ENCODE peak calls at places on chromosome 13, in six cellular contexts. One of them, this sample, is unnamed.

GRCh38 chr13:97267418-97268059 is 45.4 kb downstream of the MBNL2 start:
- DNase-seq in body of pancreas: no peak
- DNase-seq in A673: no peak
- DNase-seq in AG04450: no peak
- DNase-seq in right atrium auricular region: no peak
- DNase-seq in astrocyte of the spinal cord: no peak
- DNase-seq in this sample: no peak

GRCh38 chr13:41213316-41213715 is 18.9 kb upstream of the KBTBD7 start:
- DNase-seq in A673: no peak
- DNase-seq in right atrium auricular region: no peak
- DNase-seq in body of pancreas: no peak
- DNase-seq in AG04450: no peak
- DNase-seq in astrocyte of the spinal cord: no peak
- DNase-seq in this sample: no peak

GRCh38 chr13:44312898-44313551 is 60.6 kb upstream of the SERP2 start:
- DNase-seq in right atrium auricular region: no peak
- DNase-seq in A673: no peak
- DNase-seq in body of pancreas: no peak
- DNase-seq in astrocyte of the spinal cord: peak
- DNase-seq in AG04450: peak
- DNase-seq in this sample: peak

GRCh38 chr13:49292742-49293498 is 45.2 kb downstream of the CDADC1 start:
- DNase-seq in body of pancreas: peak
- DNase-seq in AG04450: peak
- DNase-seq in astrocyte of the spinal cord: peak
- DNase-seq in right atrium auricular region: peak
- DNase-seq in A673: peak
- DNase-seq in this sample: no peak

GRCh38 chr13:105814219-105814901 is 721.1 kb downstream of the EFNB2 start:
- DNase-seq in astrocyte of the spinal cord: no peak
- DNase-seq in AG04450: no peak
- DNase-seq in A673: no peak
- DNase-seq in body of pancreas: no peak
- DNase-seq in right atrium auricular region: no peak
- DNase-seq in this sample: no peak

GRCh38 chr13:64993514-64994164 is 2236.5 kb downstream of the PCDH9 start:
- DNase-seq in A673: no peak
- DNase-seq in right atrium auricular region: no peak
- DNase-seq in body of pancreas: no peak
- DNase-seq in AG04450: no peak
- DNase-seq in astrocyte of the spinal cord: no peak
- DNase-seq in this sample: no peak

GRCh38 chr13:54241719-54242118 is 1213.1 kb downstream of the OLFM4 start:
- DNase-seq in body of pancreas: peak
- DNase-seq in A673: peak
- DNase-seq in right atrium auricular region: no peak
- DNase-seq in astrocyte of the spinal cord: peak
- DNase-seq in AG04450: no peak
- DNase-seq in this sample: no peak

GRCh38 chr13:33290421-33290965 is 4.9 kb upstream of the STARD13 start:
- DNase-seq in astrocyte of the spinal cord: no peak
- DNase-seq in A673: no peak
- DNase-seq in right atrium auricular region: no peak
- DNase-seq in AG04450: no peak
- DNase-seq in body of pancreas: no peak
- DNase-seq in this sample: no peak

GRCh38 chr13:74024856-74025255 is 109.3 kb downstream of the KLF12 start:
- DNase-seq in A673: no peak
- DNase-seq in body of pancreas: no peak
- DNase-seq in AG04450: no peak
- DNase-seq in right atrium auricular region: no peak
- DNase-seq in astrocyte of the spinal cord: no peak
- DNase-seq in this sample: no peak

GRCh38 chr13:62022369-62022768 is 606.7 kb upstream of the PCDH20 start:
- DNase-seq in right atrium auricular region: no peak
- DNase-seq in AG04450: no peak
- DNase-seq in body of pancreas: no peak
- DNase-seq in astrocyte of the spinal cord: no peak
- DNase-seq in A673: no peak
- DNase-seq in this sample: no peak

GRCh38 chr13:26601669-26602068 is 44.2 kb downstream of the WASF3 start:
- DNase-seq in A673: peak
- DNase-seq in AG04450: no peak
- DNase-seq in body of pancreas: no peak
- DNase-seq in right atrium auricular region: no peak
- DNase-seq in astrocyte of the spinal cord: no peak
- DNase-seq in this sample: peak

GRCh38 chr13:44879452-44880058 is 109.7 kb downstream of the NUFIP1 start:
- DNase-seq in astrocyte of the spinal cord: peak
- DNase-seq in AG04450: no peak
- DNase-seq in right atrium auricular region: no peak
- DNase-seq in A673: peak
- DNase-seq in body of pancreas: peak
- DNase-seq in this sample: no peak

GRCh38 chr13:106700007-106700950 is 132.3 kb upstream of the ARGLU1 start:
- DNase-seq in astrocyte of the spinal cord: no peak
- DNase-seq in right atrium auricular region: no peak
- DNase-seq in body of pancreas: no peak
- DNase-seq in A673: no peak
- DNase-seq in AG04450: no peak
- DNase-seq in this sample: no peak

GRCh38 chr13:104657196-104657595 is 1591.0 kb upstream of the SLC10A2 start:
- DNase-seq in A673: no peak
- DNase-seq in body of pancreas: no peak
- DNase-seq in AG04450: no peak
- DNase-seq in right atrium auricular region: no peak
- DNase-seq in astrocyte of the spinal cord: no peak
- DNase-seq in this sample: no peak

GRCh38 chr13:95752677-95753076 is 75.7 kb downstream of the DNAJC3 start:
- DNase-seq in A673: no peak
- DNase-seq in astrocyte of the spinal cord: no peak
- DNase-seq in right atrium auricular region: no peak
- DNase-seq in body of pancreas: no peak
- DNase-seq in AG04450: no peak
- DNase-seq in this sample: no peak

GRCh38 chr13:40345654-40346372 is 320.6 kb downstream of the FOXO1 start:
- DNase-seq in body of pancreas: peak
- DNase-seq in right atrium auricular region: no peak
- DNase-seq in A673: no peak
- DNase-seq in AG04450: no peak
- DNase-seq in astrocyte of the spinal cord: no peak
- DNase-seq in this sample: no peak

DNA sequence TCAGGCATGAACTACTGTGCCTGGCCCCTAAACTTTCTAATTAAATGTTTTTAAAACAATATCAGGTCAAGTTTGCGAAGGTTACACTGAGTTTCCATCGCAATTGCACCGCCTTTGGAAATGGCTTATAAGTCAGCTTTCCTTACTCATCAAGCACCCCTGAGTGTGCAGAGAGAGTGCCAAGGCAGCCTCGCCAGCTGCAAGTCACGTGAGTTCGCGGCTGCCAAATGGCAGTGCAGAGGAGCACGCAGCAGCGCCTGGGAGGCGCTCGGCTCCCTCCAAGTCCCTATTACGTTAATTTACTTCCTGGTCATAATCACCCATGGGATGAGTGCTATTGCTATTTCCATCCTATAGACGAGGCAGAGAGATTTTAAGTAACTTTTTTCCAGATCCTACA is 319.6 kb downstream of the TEX29 start:
- DNase-seq in AG04450: no peak
- DNase-seq in right atrium auricular region: no peak
- DNase-seq in body of pancreas: no peak
- DNase-seq in A673: peak
- DNase-seq in astrocyte of the spinal cord: no peak
- DNase-seq in this sample: no peak
- TF ChIP-seq CTCF in AG04450: no peak
- TF ChIP-seq CTCF in right atrium auricular region: no peak
- TF ChIP-seq CTCF in body of pancreas: no peak
- TF ChIP-seq CTCF in A673: no peak
- TF ChIP-seq CTCF in astrocyte of the spinal cord: no peak
- TF ChIP-seq CTCF in this sample: no peak

DNA sequence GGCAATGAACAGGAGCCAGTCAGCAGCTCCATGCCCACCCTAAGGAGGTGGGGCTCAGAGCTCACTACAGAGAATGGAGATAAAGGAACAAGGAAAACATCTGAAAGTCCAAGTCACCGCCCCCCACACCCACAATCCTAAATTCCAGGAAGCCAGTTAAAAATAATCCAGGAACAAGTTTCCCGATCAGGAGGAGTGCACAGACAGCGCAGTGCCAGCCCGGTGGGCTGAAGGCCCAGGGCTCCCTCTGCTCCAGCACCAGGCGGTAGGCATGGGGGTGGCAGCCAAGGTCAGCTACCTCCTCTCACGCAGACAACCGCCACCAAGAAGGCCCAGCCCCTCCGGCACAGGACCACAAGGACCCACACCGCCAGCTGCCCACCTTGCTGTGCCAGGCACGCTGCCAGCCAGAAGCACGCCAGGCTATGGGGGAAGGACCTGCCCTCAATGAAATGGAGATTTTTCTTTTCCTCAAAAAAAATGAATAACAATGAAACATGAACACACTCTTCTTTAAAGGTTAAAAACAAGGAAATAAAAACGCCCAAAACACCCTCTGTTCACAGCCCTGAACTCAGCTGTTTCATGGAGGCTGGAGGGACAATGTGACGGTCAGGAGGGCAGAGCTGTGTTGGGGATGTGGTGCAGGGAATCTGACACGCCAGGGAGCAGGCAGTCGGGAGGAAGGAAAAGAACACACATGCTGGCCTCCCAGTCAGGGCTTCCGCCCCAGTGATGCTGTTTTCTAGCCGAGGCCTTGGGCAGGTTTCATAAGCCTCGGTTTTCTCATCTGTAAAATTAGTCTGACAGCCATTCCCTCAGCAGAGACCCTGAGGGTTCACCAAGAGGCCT is 11.0 kb downstream of the STK24 start:
- DNase-seq in A673: no peak
- DNase-seq in right atrium auricular region: no peak
- DNase-seq in astrocyte of the spinal cord: no peak
- DNase-seq in body of pancreas: peak
- DNase-seq in AG04450: no peak
- DNase-seq in this sample: no peak
- H3K4me3 ChIP-seq in A673: no peak
- H3K4me3 ChIP-seq in right atrium auricular region: peak
- H3K4me3 ChIP-seq in astrocyte of the spinal cord: no peak
- H3K4me3 ChIP-seq in body of pancreas: no peak
- H3K4me3 ChIP-seq in AG04450: no peak
- H3K4me3 ChIP-seq in this sample: no peak

GRCh38 chr13:36207672-36208071 is 6.7 kb downstream of the SOHLH2 start:
- DNase-seq in AG04450: no peak
- DNase-seq in astrocyte of the spinal cord: no peak
- DNase-seq in right atrium auricular region: no peak
- DNase-seq in A673: no peak
- DNase-seq in body of pancreas: no peak
- DNase-seq in this sample: no peak
- TF ChIP-seq CTCF in AG04450: no peak
- TF ChIP-seq CTCF in astrocyte of the spinal cord: no peak
- TF ChIP-seq CTCF in right atrium auricular region: no peak
- TF ChIP-seq CTCF in A673: peak
- TF ChIP-seq CTCF in body of pancreas: no peak
- TF ChIP-seq CTCF in this sample: no peak

GRCh38 chr13:50384724-50385123 is 369.5 kb downstream of the KCNRG start:
- DNase-seq in astrocyte of the spinal cord: no peak
- DNase-seq in A673: no peak
- DNase-seq in body of pancreas: no peak
- DNase-seq in AG04450: no peak
- DNase-seq in right atrium auricular region: no peak
- DNase-seq in this sample: no peak

GRCh38 chr13:50386527-50387123 is 371.4 kb downstream of the KCNRG start:
- DNase-seq in A673: peak
- DNase-seq in body of pancreas: no peak
- DNase-seq in right atrium auricular region: no peak
- DNase-seq in AG04450: peak
- DNase-seq in astrocyte of the spinal cord: peak
- DNase-seq in this sample: no peak

GRCh38 chr13:50389726-50390125 is 374.5 kb downstream of the KCNRG start:
- DNase-seq in right atrium auricular region: no peak
- DNase-seq in A673: peak
- DNase-seq in astrocyte of the spinal cord: no peak
- DNase-seq in body of pancreas: peak
- DNase-seq in AG04450: no peak
- DNase-seq in this sample: no peak

GRCh38 chr13:50388481-50388880 is 373.2 kb downstream of the KCNRG start:
- DNase-seq in astrocyte of the spinal cord: no peak
- DNase-seq in right atrium auricular region: no peak
- DNase-seq in body of pancreas: no peak
- DNase-seq in A673: peak
- DNase-seq in AG04450: no peak
- DNase-seq in this sample: no peak

GRCh38 chr13:50387124-50387581 is 371.9 kb downstream of the KCNRG start:
- DNase-seq in A673: peak
- DNase-seq in astrocyte of the spinal cord: peak
- DNase-seq in right atrium auricular region: peak
- DNase-seq in body of pancreas: peak
- DNase-seq in AG04450: no peak
- DNase-seq in this sample: no peak
- H3K4me3 ChIP-seq in A673: no peak
- H3K4me3 ChIP-seq in astrocyte of the spinal cord: no peak
- H3K4me3 ChIP-seq in right atrium auricular region: peak
- H3K4me3 ChIP-seq in body of pancreas: no peak
- H3K4me3 ChIP-seq in AG04450: no peak
- H3K4me3 ChIP-seq in this sample: no peak

GRCh38 chr13:92221916-92222315 is 823.5 kb downstream of the GPC5 start:
- DNase-seq in astrocyte of the spinal cord: no peak
- DNase-seq in AG04450: no peak
- DNase-seq in body of pancreas: no peak
- DNase-seq in right atrium auricular region: no peak
- DNase-seq in A673: no peak
- DNase-seq in this sample: no peak
- TF ChIP-seq CTCF in astrocyte of the spinal cord: no peak
- TF ChIP-seq CTCF in AG04450: no peak
- TF ChIP-seq CTCF in body of pancreas: no peak
- TF ChIP-seq CTCF in right atrium auricular region: no peak
- TF ChIP-seq CTCF in A673: no peak
- TF ChIP-seq CTCF in this sample: no peak

GRCh38 chr13:37138169-37138568 is 32.7 kb upstream of the CSNK1A1L start:
- DNase-seq in A673: peak
- DNase-seq in right atrium auricular region: no peak
- DNase-seq in body of pancreas: no peak
- DNase-seq in AG04450: no peak
- DNase-seq in astrocyte of the spinal cord: no peak
- DNase-seq in this sample: no peak

GRCh38 chr13:37143901-37144300 is 38.4 kb upstream of the CSNK1A1L start:
- DNase-seq in astrocyte of the spinal cord: peak
- DNase-seq in right atrium auricular region: no peak
- DNase-seq in AG04450: no peak
- DNase-seq in body of pancreas: no peak
- DNase-seq in A673: no peak
- DNase-seq in this sample: no peak

GRCh38 chr13:37139356-37139755 is 33.9 kb upstream of the CSNK1A1L start:
- DNase-seq in AG04450: no peak
- DNase-seq in right atrium auricular region: no peak
- DNase-seq in astrocyte of the spinal cord: no peak
- DNase-seq in A673: no peak
- DNase-seq in body of pancreas: no peak
- DNase-seq in this sample: no peak

GRCh38 chr13:37138917-37139316 is 33.5 kb upstream of the CSNK1A1L start:
- DNase-seq in A673: no peak
- DNase-seq in astrocyte of the spinal cord: no peak
- DNase-seq in body of pancreas: no peak
- DNase-seq in AG04450: no peak
- DNase-seq in right atrium auricular region: no peak
- DNase-seq in this sample: no peak

GRCh38 chr13:37141011-37141410 is 35.5 kb upstream of the CSNK1A1L start:
- DNase-seq in AG04450: no peak
- DNase-seq in A673: peak
- DNase-seq in body of pancreas: no peak
- DNase-seq in right atrium auricular region: no peak
- DNase-seq in astrocyte of the spinal cord: no peak
- DNase-seq in this sample: no peak
- H3K4me3 ChIP-seq in AG04450: no peak
- H3K4me3 ChIP-seq in A673: no peak
- H3K4me3 ChIP-seq in body of pancreas: no peak
- H3K4me3 ChIP-seq in right atrium auricular region: no peak
- H3K4me3 ChIP-seq in astrocyte of the spinal cord: no peak
- H3K4me3 ChIP-seq in this sample: no peak